ENCODE peak calls at places on chromosome 2, in six cellular contexts. One of them, this sample, is unnamed.

GRCh38 chr2:27807476-27807875 is 36.0 kb downstream of the MRPL33 start:
- DNase-seq in adrenal gland: no peak
- DNase-seq in cardiac muscle cell: peak; percentile 58
- DNase-seq in neuronal stem cell: peak; percentile 14
- DNase-seq in aorta: peak; percentile 76
- DNase-seq in testis: peak; percentile 57
- DNase-seq in this sample: no peak

GRCh38 chr2:231348703-231349373 is 46.7 kb upstream of the B3GNT7 start:
- DNase-seq in neuronal stem cell: no peak
- DNase-seq in testis: no peak
- DNase-seq in adrenal gland: no peak
- DNase-seq in aorta: peak; percentile 12
- DNase-seq in cardiac muscle cell: no peak
- DNase-seq in this sample: no peak

GRCh38 chr2:48414980-48415764 is 114.8 kb upstream of the STON1 start:
- DNase-seq in testis: no peak
- DNase-seq in adrenal gland: no peak
- DNase-seq in neuronal stem cell: no peak
- DNase-seq in aorta: no peak
- DNase-seq in cardiac muscle cell: peak; percentile 66
- DNase-seq in this sample: no peak

GRCh38 chr2:143732076-143732475 is 602.9 kb downstream of the ARHGAP15 start:
- DNase-seq in cardiac muscle cell: peak; percentile 30
- DNase-seq in adrenal gland: no peak
- DNase-seq in neuronal stem cell: no peak
- DNase-seq in testis: no peak
- DNase-seq in aorta: no peak
- DNase-seq in this sample: no peak

GRCh38 chr2:119827866-119828507 is 68.3 kb downstream of the PTPN4 start:
- DNase-seq in cardiac muscle cell: peak; percentile 16
- DNase-seq in testis: no peak
- DNase-seq in aorta: no peak
- DNase-seq in adrenal gland: no peak
- DNase-seq in neuronal stem cell: no peak
- DNase-seq in this sample: no peak

GRCh38 chr2:33366473-33366872 is 110.0 kb upstream of the RASGRP3 start:
- DNase-seq in testis: no peak
- DNase-seq in cardiac muscle cell: no peak
- DNase-seq in adrenal gland: no peak
- DNase-seq in neuronal stem cell: no peak
- DNase-seq in aorta: peak; percentile 80
- DNase-seq in this sample: peak; percentile 25

GRCh38 chr2:233297076-233297475 is 10.5 kb upstream of the SAG start:
- DNase-seq in cardiac muscle cell: no peak
- DNase-seq in neuronal stem cell: no peak
- DNase-seq in testis: no peak
- DNase-seq in adrenal gland: no peak
- DNase-seq in aorta: no peak
- DNase-seq in this sample: no peak

GRCh38 chr2:222912117-222912516 is 51.3 kb downstream of the ACSL3 start:
- DNase-seq in neuronal stem cell: no peak
- DNase-seq in adrenal gland: no peak
- DNase-seq in aorta: no peak
- DNase-seq in testis: no peak
- DNase-seq in cardiac muscle cell: peak; percentile 77
- DNase-seq in this sample: no peak

GRCh38 chr2:210617732-210618330 is 61.4 kb downstream of the CPS1 start:
- DNase-seq in neuronal stem cell: peak; percentile 23
- DNase-seq in adrenal gland: peak; percentile 19
- DNase-seq in testis: peak; percentile 21
- DNase-seq in aorta: no peak
- DNase-seq in cardiac muscle cell: peak; percentile 57
- DNase-seq in this sample: no peak

GRCh38 chr2:99545066-99545465 is 55.2 kb upstream of the REV1 start:
- DNase-seq in testis: no peak
- DNase-seq in aorta: no peak
- DNase-seq in adrenal gland: no peak
- DNase-seq in cardiac muscle cell: no peak
- DNase-seq in neuronal stem cell: no peak
- DNase-seq in this sample: no peak

GRCh38 chr2:39216495-39217191 is 27.1 kb downstream of the CDKL4 start:
- DNase-seq in cardiac muscle cell: no peak
- DNase-seq in aorta: no peak
- DNase-seq in adrenal gland: no peak
- DNase-seq in neuronal stem cell: no peak
- DNase-seq in testis: no peak
- DNase-seq in this sample: no peak

GRCh38 chr2:43220982-43221659 is 5.3 kb downstream of the ZFP36L2 start:
- DNase-seq in aorta: peak; percentile 84
- DNase-seq in testis: peak; percentile 55
- DNase-seq in neuronal stem cell: peak; percentile 59
- DNase-seq in cardiac muscle cell: peak; percentile 96
- DNase-seq in adrenal gland: peak; percentile 61
- DNase-seq in this sample: peak; percentile 75

GRCh38 chr2:105773568-105773967 is 28.9 kb downstream of the NCK2 start:
- DNase-seq in testis: no peak
- DNase-seq in aorta: no peak
- DNase-seq in neuronal stem cell: no peak
- DNase-seq in cardiac muscle cell: no peak
- DNase-seq in adrenal gland: no peak
- DNase-seq in this sample: no peak

GRCh38 chr2:60794271-60794863 is 38.3 kb downstream of the PAPOLG start:
- DNase-seq in testis: no peak
- DNase-seq in aorta: no peak
- DNase-seq in adrenal gland: no peak
- DNase-seq in neuronal stem cell: no peak
- DNase-seq in cardiac muscle cell: peak; percentile 48
- DNase-seq in this sample: no peak

GRCh38 chr2:30663806-30664205 is 143.4 kb downstream of the CAPN13 start:
- DNase-seq in testis: no peak
- DNase-seq in aorta: no peak
- DNase-seq in cardiac muscle cell: no peak
- DNase-seq in adrenal gland: no peak
- DNase-seq in neuronal stem cell: no peak
- DNase-seq in this sample: no peak

GRCh38 chr2:144660518-144661316 is 140.8 kb upstream of the ZEB2 start:
- DNase-seq in neuronal stem cell: no peak
- DNase-seq in aorta: no peak
- DNase-seq in testis: no peak
- DNase-seq in cardiac muscle cell: no peak
- DNase-seq in adrenal gland: no peak
- DNase-seq in this sample: no peak

GRCh38 chr2:227466887-227467285 is 5.1 kb upstream of the AGFG1 start:
- DNase-seq in cardiac muscle cell: no peak
- DNase-seq in aorta: no peak
- DNase-seq in adrenal gland: no peak
- DNase-seq in testis: no peak
- DNase-seq in neuronal stem cell: no peak
- DNase-seq in this sample: no peak
- H3K4me1 ChIP-seq in cardiac muscle cell: peaks cover 5% of the 10 kb centered on the region
- H3K4me1 ChIP-seq in aorta: no peaks in the 10 kb centered on the region
- H3K4me1 ChIP-seq in adrenal gland: peaks cover 17% of the 10 kb centered on the region
- H3K4me1 ChIP-seq in testis: peaks cover 3% of the 10 kb centered on the region
- H3K4me1 ChIP-seq in neuronal stem cell: peaks cover 5% of the 10 kb centered on the region
- H3K4me1 ChIP-seq in this sample: no peaks in the 10 kb centered on the region

GRCh38 chr2:56666758-56667157 is 483.0 kb downstream of the CCDC85A start:
- DNase-seq in testis: no peak
- DNase-seq in cardiac muscle cell: no peak
- DNase-seq in adrenal gland: no peak
- DNase-seq in aorta: no peak
- DNase-seq in neuronal stem cell: no peak
- DNase-seq in this sample: no peak
- H3K9me3 ChIP-seq in testis: no peaks in the 10 kb centered on the region
- H3K9me3 ChIP-seq in cardiac muscle cell: no peaks in the 10 kb centered on the region
- H3K9me3 ChIP-seq in adrenal gland: no peaks in the 10 kb centered on the region
- H3K9me3 ChIP-seq in aorta: no peaks in the 10 kb centered on the region
- H3K9me3 ChIP-seq in neuronal stem cell: no peaks in the 10 kb centered on the region
- H3K9me3 ChIP-seq in this sample: no peaks in the 10 kb centered on the region

DNA sequence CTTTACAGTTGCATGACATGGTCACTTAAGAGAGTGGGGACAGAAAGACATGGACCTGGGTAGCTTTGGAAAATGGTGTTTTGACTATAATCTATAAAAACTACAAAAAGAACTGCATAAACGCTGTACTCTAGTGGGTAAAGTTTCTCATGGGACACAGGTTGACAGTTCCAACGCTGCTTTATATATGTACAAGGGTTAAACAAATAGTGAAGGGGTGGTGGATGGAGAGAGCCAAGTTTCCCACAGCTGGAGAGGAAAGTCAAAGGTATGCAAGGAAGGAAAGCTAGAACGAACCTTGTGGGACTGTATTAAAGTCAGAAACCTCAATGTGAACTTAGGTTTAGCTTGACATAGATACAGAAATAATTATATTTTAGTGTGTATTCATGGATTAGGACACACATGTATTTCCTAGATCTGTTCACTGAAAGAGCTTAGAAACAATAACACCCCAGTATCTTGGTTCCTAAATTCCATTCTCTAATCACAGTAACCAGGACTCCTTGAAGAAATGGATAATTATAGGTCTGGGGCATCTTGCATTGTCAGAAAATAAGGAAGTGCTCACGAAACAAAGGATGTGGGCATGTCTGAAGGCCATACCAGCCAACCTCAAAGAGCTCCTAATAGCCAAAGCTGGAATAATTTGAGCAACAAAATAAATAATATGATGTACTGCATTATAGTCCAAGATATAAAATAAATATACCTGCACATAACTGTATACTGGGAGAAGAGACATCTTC is 28.8 kb downstream of the TANC1 start:
- DNase-seq in adrenal gland: no peak
- DNase-seq in testis: no peak
- DNase-seq in cardiac muscle cell: no peak
- DNase-seq in neuronal stem cell: no peak
- DNase-seq in aorta: no peak
- DNase-seq in this sample: no peak
- H3K4me1 ChIP-seq in adrenal gland: peaks cover 15% of the 10 kb centered on the region
- H3K4me1 ChIP-seq in testis: peaks cover 6% of the 10 kb centered on the region
- H3K4me1 ChIP-seq in cardiac muscle cell: peaks cover 71% of the 10 kb centered on the region
- H3K4me1 ChIP-seq in neuronal stem cell: peaks cover 2% of the 10 kb centered on the region
- H3K4me1 ChIP-seq in aorta: no peaks in the 10 kb centered on the region
- H3K4me1 ChIP-seq in this sample: peaks cover 3% of the 10 kb centered on the region

DNA sequence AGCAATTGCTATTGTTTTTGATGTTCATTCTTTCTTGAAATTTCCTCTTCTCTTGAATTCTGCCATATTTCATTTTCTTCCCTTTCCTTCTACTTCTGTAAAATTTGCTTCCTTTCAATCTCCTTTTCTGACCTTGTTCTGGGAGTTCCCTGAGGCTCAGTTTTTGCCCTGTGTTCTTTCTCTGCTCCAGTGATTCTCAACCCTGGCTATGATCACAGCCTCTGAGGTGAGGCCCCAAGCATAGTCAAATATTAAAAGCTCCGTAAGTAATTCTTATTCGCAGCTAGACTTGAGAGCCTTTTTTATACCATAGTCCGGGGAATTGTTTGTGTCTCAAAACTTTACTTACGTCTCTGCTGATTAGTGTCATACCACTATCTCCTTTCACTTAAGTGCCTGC is 282.9 kb downstream of the PARD3B start:
- DNase-seq in neuronal stem cell: no peak
- DNase-seq in aorta: no peak
- DNase-seq in cardiac muscle cell: no peak
- DNase-seq in testis: no peak
- DNase-seq in adrenal gland: no peak
- DNase-seq in this sample: no peak
- H3K9me3 ChIP-seq in neuronal stem cell: peaks cover 7% of the 10 kb centered on the region
- H3K9me3 ChIP-seq in aorta: no peaks in the 10 kb centered on the region
- H3K9me3 ChIP-seq in cardiac muscle cell: no peaks in the 10 kb centered on the region
- H3K9me3 ChIP-seq in testis: no peaks in the 10 kb centered on the region
- H3K9me3 ChIP-seq in adrenal gland: no peaks in the 10 kb centered on the region
- H3K9me3 ChIP-seq in this sample: no peaks in the 10 kb centered on the region

GRCh38 chr2:207160115-207160514 is 5.6 kb downstream of the KLF7 start:
- DNase-seq in neuronal stem cell: no peak
- DNase-seq in testis: no peak
- DNase-seq in aorta: no peak
- DNase-seq in adrenal gland: no peak
- DNase-seq in cardiac muscle cell: peak; percentile 66
- DNase-seq in this sample: no peak
- H3K4me1 ChIP-seq in neuronal stem cell: peaks cover 7% of the 10 kb centered on the region
- H3K4me1 ChIP-seq in testis: peaks cover 14% of the 10 kb centered on the region
- H3K4me1 ChIP-seq in aorta: peaks cover 35% of the 10 kb centered on the region
- H3K4me1 ChIP-seq in adrenal gland: peaks cover 48% of the 10 kb centered on the region
- H3K4me1 ChIP-seq in cardiac muscle cell: peaks cover 6% of the 10 kb centered on the region
- H3K4me1 ChIP-seq in this sample: peaks cover 30% of the 10 kb centered on the region

GRCh38 chr2:4533806-4534205 is 830.4 kb downstream of the DCDC2C start:
- DNase-seq in adrenal gland: no peak
- DNase-seq in aorta: no peak
- DNase-seq in neuronal stem cell: no peak
- DNase-seq in cardiac muscle cell: no peak
- DNase-seq in testis: no peak
- DNase-seq in this sample: no peak

GRCh38 chr2:4539121-4539520 is 835.7 kb downstream of the DCDC2C start:
- DNase-seq in adrenal gland: no peak
- DNase-seq in cardiac muscle cell: no peak
- DNase-seq in aorta: no peak
- DNase-seq in neuronal stem cell: no peak
- DNase-seq in testis: no peak
- DNase-seq in this sample: no peak
- H3K9me3 ChIP-seq in adrenal gland: no peaks in the 10 kb centered on the region
- H3K9me3 ChIP-seq in cardiac muscle cell: no peaks in the 10 kb centered on the region
- H3K9me3 ChIP-seq in aorta: no peaks in the 10 kb centered on the region
- H3K9me3 ChIP-seq in neuronal stem cell: no peaks in the 10 kb centered on the region
- H3K9me3 ChIP-seq in testis: no peaks in the 10 kb centered on the region
- H3K9me3 ChIP-seq in this sample: no peaks in the 10 kb centered on the region

GRCh38 chr2:69209482-69209881 is 177.5 kb downstream of the GFPT1 start:
- DNase-seq in adrenal gland: no peak
- DNase-seq in testis: no peak
- DNase-seq in aorta: no peak
- DNase-seq in cardiac muscle cell: no peak
- DNase-seq in neuronal stem cell: no peak
- DNase-seq in this sample: no peak

GRCh38 chr2:69211111-69211510 is 175.9 kb downstream of the GFPT1 start:
- DNase-seq in testis: no peak
- DNase-seq in cardiac muscle cell: no peak
- DNase-seq in aorta: no peak
- DNase-seq in neuronal stem cell: no peak
- DNase-seq in adrenal gland: no peak
- DNase-seq in this sample: no peak

GRCh38 chr2:69205491-69205890 is 181.5 kb downstream of the GFPT1 start:
- DNase-seq in adrenal gland: no peak
- DNase-seq in aorta: no peak
- DNase-seq in cardiac muscle cell: no peak
- DNase-seq in neuronal stem cell: no peak
- DNase-seq in testis: no peak
- DNase-seq in this sample: no peak

GRCh38 chr2:69210386-69210785 is 176.6 kb downstream of the GFPT1 start:
- DNase-seq in cardiac muscle cell: no peak
- DNase-seq in aorta: no peak
- DNase-seq in testis: no peak
- DNase-seq in adrenal gland: no peak
- DNase-seq in neuronal stem cell: no peak
- DNase-seq in this sample: no peak

DNA sequence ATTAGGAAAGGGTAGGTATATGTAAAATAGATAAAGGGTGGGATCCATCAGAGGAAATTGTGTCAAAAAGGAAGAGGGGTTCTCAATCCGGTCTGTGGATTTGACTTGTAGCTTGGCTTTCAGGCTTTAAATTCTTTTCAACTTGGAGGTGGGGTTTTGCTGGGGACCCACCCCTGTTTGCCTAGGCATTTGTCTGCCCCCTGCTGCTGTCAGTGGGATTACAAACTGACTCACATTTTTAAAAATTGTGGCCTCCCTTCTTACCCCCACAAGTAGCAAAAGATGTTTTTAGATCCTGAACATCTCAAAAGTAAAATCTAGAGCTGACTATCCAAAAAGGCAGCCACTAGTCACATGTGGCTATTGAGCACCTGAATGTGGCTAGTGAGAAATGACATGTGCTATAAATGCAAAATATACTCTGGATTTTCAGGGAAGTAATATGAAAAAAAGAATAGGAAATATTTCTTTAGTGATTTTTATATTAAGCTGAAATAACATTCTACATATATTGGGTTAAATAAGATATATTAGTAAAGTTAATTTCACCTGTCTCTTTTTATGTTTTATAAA is 178.9 kb downstream of the GFPT1 start:
- DNase-seq in adrenal gland: no peak
- DNase-seq in cardiac muscle cell: peak; percentile 21
- DNase-seq in neuronal stem cell: no peak
- DNase-seq in aorta: no peak
- DNase-seq in testis: no peak
- DNase-seq in this sample: no peak
- H3K4me1 ChIP-seq in adrenal gland: peaks cover 13% of the 10 kb centered on the region
- H3K4me1 ChIP-seq in cardiac muscle cell: no peaks in the 10 kb centered on the region
- H3K4me1 ChIP-seq in neuronal stem cell: peaks cover 4% of the 10 kb centered on the region
- H3K4me1 ChIP-seq in aorta: no peaks in the 10 kb centered on the region
- H3K4me1 ChIP-seq in testis: peaks cover 15% of the 10 kb centered on the region
- H3K4me1 ChIP-seq in this sample: no peaks in the 10 kb centered on the region

This sample was measured in psoas muscle.